ENCODE peak calls at places on chromosomes 2 and 18, in four cellular contexts. N, O, T and Q are unnamed samples.

GRCh38 chr2:18412980-18413793 is 147.3 kb downstream of the RDH14 start:
- DNase-seq in N (no peak), T (no peak), O (peak; percentile 9), Q (no peak)

GRCh38 chr18:74906189-74906588 is 302.8 kb downstream of the PTGR3 start:
- DNase-seq in T (no peak), N (no peak), O (no peak), Q (no peak)

GRCh38 chr2:71826299-71826698 is 321.4 kb downstream of the CYP26B1 start:
- DNase-seq in O (no peak), N (no peak), T (no peak), Q (no peak)

GRCh38 chr18:13252696-13253410 is 34.3 kb downstream of the LDLRAD4 start:
- DNase-seq in O (no peak), N (no peak), T (peak; percentile 10), Q (peak; percentile 42)

GRCh38 chr2:16487686-16488085 is 177.9 kb downstream of the CYRIA start:
- DNase-seq in T (peak; percentile 48), O (peak; percentile 60), N (no peak), Q (no peak)

GRCh38 chr2:172708247-172708646 is 27.4 kb upstream of the RAPGEF4 start:
- DNase-seq in T (no peak), N (no peak), O (no peak), Q (no peak)

GRCh38 chr2:80302001-80302464 is 2.5 kb downstream of the LRRTM1 start:
- DNase-seq in O (no peak), N (no peak), T (peak; percentile 26), Q (no peak)

GRCh38 chr2:112588611-112589045 is 4.2 kb downstream of the CHCHD5 start:
- DNase-seq in O (no peak), N (peak; percentile 91), T (no peak), Q (no peak)

GRCh38 chr2:12502759-12503158 is 214.0 kb upstream of the TRIB2 start:
- DNase-seq in O (no peak), N (no peak), T (no peak), Q (no peak)